ENCODE peak calls at places on chromosomes 3 and 15, in five cellular contexts. Q is transverse colon, N is Peyer's patch, I is spleen, A is adrenal gland. Y is an unnamed sample.

GRCh38 chr15:52350423-52350822 is 54.8 kb upstream of the MYO5C start:
- DNase-seq in Q (no peak), N (no peak), I (no peak), A (no peak), Y (no peak)

GRCh38 chr15:43134157-43134637 is 811 bp downstream of the TMEM62 start:
- DNase-seq in Q (no peak), N (no peak), I (no peak), A (no peak), Y (no peak)

GRCh38 chr3:51500632-51501131 is 867 bp upstream of the DCAF1 start:
- DNase-seq in Q (peak), N (peak), I (peak), A (peak), Y (peak)

GRCh38 chr3:143672396-143673165 is 175.7 kb downstream of the SLC9A9 start:
- DNase-seq in Q (no peak), N (no peak), I (no peak), A (no peak), Y (no peak)

GRCh38 chr3:20023663-20024417 is 11.8 kb upstream of the PP2D1 start:
- DNase-seq in Q (peak), N (no peak), I (no peak), A (peak), Y (peak)

GRCh38 chr15:51161491-51162260 is 67.0 kb upstream of the TNFAIP8L3 start:
- DNase-seq in Q (no peak), N (no peak), I (no peak), A (no peak), Y (no peak)

GRCh38 chr15:96330064-96330449 is 443 bp upstream of the NR2F2 start:
- DNase-seq in Q (peak), N (no peak), I (peak), A (peak), Y (no peak)

GRCh38 chr15:99929266-99929665 is 196.0 kb upstream of the LYSMD4 start:
- DNase-seq in Q (no peak), N (no peak), I (peak), A (no peak), Y (peak)

GRCh38 chr15:34018021-34018645 is 20.9 kb downstream of the AVEN start:
- DNase-seq in Q (peak), N (no peak), I (no peak), A (no peak), Y (no peak)

GRCh38 chr15:32747886-32748285 is 30.1 kb downstream of the GREM1 start:
- DNase-seq in Q (no peak), N (no peak), I (no peak), A (no peak), Y (no peak)

GRCh38 chr3:122235147-122235546 is 51.7 kb downstream of the CASR start:
- DNase-seq in Q (no peak), N (no peak), I (no peak), A (no peak), Y (no peak)

GRCh38 chr3:150341893-150342292 is 66.2 kb upstream of the TSC22D2 start:
- DNase-seq in Q (no peak), N (no peak), I (no peak), A (no peak), Y (no peak)

GRCh38 chr15:41501191-41501917 is 7.7 kb downstream of the ITPKA start:
- DNase-seq in Q (no peak), N (no peak), I (peak), A (no peak), Y (no peak)

GRCh38 chr3:112582242-112582874 is 20.5 kb downstream of the SLC35A5 start:
- DNase-seq in Q (no peak), N (no peak), I (no peak), A (peak), Y (no peak)

GRCh38 chr15:67127925-67128324 is 62.5 kb downstream of the SMAD3 start:
- DNase-seq in Q (no peak), N (no peak), I (no peak), A (no peak), Y (no peak)

GRCh38 chr3:19769694-19770093 is 164.3 kb downstream of the EFHB start:
- DNase-seq in Q (no peak), N (no peak), I (no peak), A (no peak), Y (no peak)

GRCh38 chr3:11551019-11551418 is 92.7 kb downstream of the VGLL4 start:
- DNase-seq in Q (peak), N (no peak), I (peak), A (no peak), Y (no peak)

GRCh38 chr3:126136428-126137220 is 43.8 kb downstream of the ALDH1L1 start:
- DNase-seq in Q (peak), N (no peak), I (peak), A (peak), Y (no peak)

GRCh38 chr3:126558336-126559071 is at the start of gene C3orf22:
- DNase-seq in Q (peak), N (peak), I (peak), A (no peak), Y (peak)

GRCh38 chr3:4693620-4694019 is 200.5 kb downstream of the ITPR1 start:
- DNase-seq in Q (no peak), N (no peak), I (no peak), A (no peak), Y (no peak)

GRCh38 chr3:43742935-43743334 is 52.2 kb downstream of the ABHD5 start:
- DNase-seq in Q (no peak), N (no peak), I (no peak), A (no peak), Y (no peak)

GRCh38 chr3:10725846-10726245 is 90.2 kb upstream of the SLC6A11 start:
- DNase-seq in Q (no peak), N (no peak), I (no peak), A (no peak), Y (no peak)

GRCh38 chr15:69758810-69759410 is 306.3 kb downstream of the RPLP1 start:
- DNase-seq in Q (peak), N (no peak), I (peak), A (no peak), Y (peak)

GRCh38 chr3:108588616-108589015 is 622 bp downstream of the CIP2A start:
- DNase-seq in Q (no peak), N (no peak), I (no peak), A (no peak), Y (no peak)

GRCh38 chr3:174614046-174614445 is 245.1 kb upstream of the NAALADL2 start:
- DNase-seq in Q (no peak), N (no peak), I (no peak), A (no peak), Y (no peak)

GRCh38 chr3:122415762-122416654 is at the start of gene WDR5B:
- DNase-seq in Q (peak), N (peak), I (peak), A (peak), Y (peak)

GRCh38 chr15:78204351-78205309 is 29.7 kb downstream of the ACSBG1 start:
- DNase-seq in Q (no peak), N (no peak), I (no peak), A (peak), Y (peak)

GRCh38 chr3:156406393-156406792 is 148.5 kb downstream of the SSR3 start:
- DNase-seq in Q (no peak), N (no peak), I (no peak), A (no peak), Y (no peak)

GRCh38 chr3:150216041-150216811 is 191.9 kb upstream of the TSC22D2 start:
- DNase-seq in Q (no peak), N (no peak), I (no peak), A (no peak), Y (peak)

GRCh38 chr3:197507081-197507480 is 48.7 kb downstream of the BDH1 start:
- DNase-seq in Q (no peak), N (no peak), I (no peak), A (no peak), Y (no peak)

GRCh38 chr3:136612512-136612911 is 139.7 kb downstream of the STAG1 start:
- DNase-seq in Q (no peak), N (no peak), I (no peak), A (no peak), Y (no peak)

GRCh38 chr3:196274585-196274984 is 12.9 kb downstream of the PCYT1A start:
- DNase-seq in Q (no peak), N (no peak), I (no peak), A (peak), Y (no peak)

GRCh38 chr3:13011369-13012227 is 61.6 kb downstream of the IQSEC1 start:
- DNase-seq in Q (peak), N (peak), I (peak), A (no peak), Y (no peak)

GRCh38 chr3:52246728-52247454 is 1.3 kb downstream of the PPM1M start:
- DNase-seq in Q (no peak), N (no peak), I (peak), A (peak), Y (no peak)

GRCh38 chr3:71658131-71658530 is 67.1 kb downstream of the EIF4E3 start:
- DNase-seq in Q (peak), N (no peak), I (no peak), A (peak), Y (peak)

GRCh38 chr3:70984756-70985155 is 598.8 kb downstream of the FOXP1 start:
- DNase-seq in Q (no peak), N (no peak), I (no peak), A (no peak), Y (no peak)

GRCh38 chr3:100458814-100459213 is 33.6 kb upstream of the TMEM45A start:
- DNase-seq in Q (no peak), N (no peak), I (no peak), A (no peak), Y (no peak)

GRCh38 chr3:100463646-100464155 is 28.7 kb upstream of the TMEM45A start:
- DNase-seq in Q (no peak), N (no peak), I (no peak), A (no peak), Y (no peak)

GRCh38 chr3:100465871-100466777 is 26.3 kb upstream of the TMEM45A start:
- DNase-seq in Q (no peak), N (no peak), I (no peak), A (no peak), Y (no peak)

GRCh38 chr3:100467133-100467532 is 25.3 kb upstream of the TMEM45A start:
- DNase-seq in Q (no peak), N (no peak), I (no peak), A (no peak), Y (no peak)

GRCh38 chr3:100463002-100463401 is 29.4 kb upstream of the TMEM45A start:
- DNase-seq in Q (no peak), N (no peak), I (no peak), A (peak), Y (no peak)
- TF ChIP-seq POLR2A in Q (no peak), N (no peak), I (no peak), A (no peak), Y (no peak)

DNA sequence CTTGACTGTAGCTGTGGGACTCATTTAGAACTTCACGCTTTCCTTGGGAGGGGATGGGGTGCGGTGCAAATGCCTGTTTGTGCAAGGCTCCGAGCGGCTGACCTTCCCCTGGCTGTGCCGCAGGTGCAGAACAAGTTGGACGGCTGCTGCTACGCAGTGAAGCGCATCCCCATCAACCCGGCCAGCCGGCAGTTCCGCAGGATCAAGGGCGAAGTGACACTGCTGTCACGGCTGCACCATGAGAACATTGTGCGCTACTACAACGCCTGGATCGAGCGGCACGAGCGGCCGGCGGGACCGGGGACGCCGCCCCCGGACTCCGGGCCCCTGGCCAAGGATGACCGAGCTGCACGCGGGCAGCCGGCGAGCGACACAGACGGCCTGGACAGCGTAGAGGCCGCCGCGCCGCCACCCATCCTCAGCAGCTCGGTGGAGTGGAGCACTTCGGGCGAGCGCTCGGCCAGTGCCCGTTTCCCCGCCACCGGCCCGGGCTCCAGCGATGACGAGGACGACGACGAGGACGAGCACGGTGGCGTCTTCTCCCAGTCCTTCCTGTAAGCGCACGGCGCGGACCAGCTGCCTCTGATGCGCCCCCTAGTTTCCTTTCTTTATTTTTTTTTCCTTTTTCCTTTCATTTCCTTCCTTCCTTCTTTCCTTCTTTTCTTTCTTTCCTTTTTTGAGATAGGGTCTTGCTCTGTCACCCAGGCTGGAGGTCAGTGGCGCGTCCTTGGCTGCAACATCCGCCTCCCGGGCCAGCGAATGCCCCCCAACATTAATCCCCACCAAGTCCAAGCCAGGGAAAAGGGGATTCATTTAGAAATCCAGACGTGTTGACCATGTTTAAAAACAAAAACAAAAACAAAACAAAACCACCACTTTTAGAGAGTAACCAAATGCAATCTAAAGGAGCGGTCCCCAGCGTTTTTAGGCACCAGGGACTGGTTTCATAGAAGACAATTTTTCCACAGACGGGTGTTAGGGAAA is 42.7 kb downstream of the EIF2AK4 start:
- DNase-seq in Q (peak), N (peak), I (peak), A (peak), Y (peak)
- H3K4me3 ChIP-seq in Q (peak), N (peak), I (peak), A (peak), Y (peak)

GRCh38 chr15:74365619-74366445 is 1.6 kb downstream of the CYP11A1 start:
- DNase-seq in Q (peak), N (peak), I (no peak), A (peak), Y (peak)
- TF ChIP-seq POLR2A in Q (no peak), N (no peak), I (no peak), A (peak), Y (no peak)

GRCh38 chr3:182766108-182766507 is 27.2 kb upstream of the ATP11B start:
- DNase-seq in Q (no peak), N (no peak), I (no peak), A (no peak), Y (no peak)
- H3K4me3 ChIP-seq in Q (no peak), N (no peak), I (no peak), A (no peak), Y (no peak)